ENCODE peak calls at places on chromosome 13, in eight cellular contexts. P is RWPE1; X is HepG2; Z is CD4-positive, CD25-positive, alpha-beta regulatory T cell; G is pancreas; O is neural progenitor cell; C is ovary; B is GM23338. W is an unnamed sample.

GRCh38 chr13:27203854-27204253 is 32.2 kb upstream of the USP12 start:
- DNase-seq in P (no peak), X (peak; percentile 14), Z (no peak), G (no peak), O (no peak), C (no peak), B (peak; percentile 24), W (no peak)

GRCh38 chr13:49370390-49370789 is 73.5 kb downstream of the CAB39L start:
- DNase-seq in P (no peak), X (no peak), Z (no peak), G (no peak), O (peak; percentile 28), C (no peak), B (no peak), W (no peak)

GRCh38 chr13:28854657-28855056 is 34.5 kb downstream of the MTUS2 start:
- DNase-seq in P (no peak), X (no peak), Z (no peak), G (no peak), O (peak; percentile 11), C (no peak), B (peak; percentile 45), W (no peak)

GRCh38 chr13:86051134-86052103 is 252.2 kb upstream of the SLITRK6 start:
- DNase-seq in P (peak; percentile 17), X (no peak), Z (no peak), G (no peak), O (no peak), C (no peak), B (peak; percentile 4), W (no peak)

GRCh38 chr13:92843549-92843948 is 383.1 kb upstream of the GPC6 start:
- DNase-seq in P (peak; percentile 15), X (no peak), Z (no peak), G (no peak), O (no peak), C (no peak), B (no peak), W (no peak)

GRCh38 chr13:48979892-48980291 is 4.2 kb downstream of the FNDC3A start:
- DNase-seq in P (no peak), X (no peak), Z (no peak), G (no peak), O (no peak), C (no peak), B (no peak), W (no peak)

GRCh38 chr13:95234242-95234641 is 67.0 kb downstream of the ABCC4 start:
- DNase-seq in P (no peak), X (no peak), Z (no peak), G (no peak), O (no peak), C (no peak), B (no peak), W (no peak)

GRCh38 chr13:53074119-53074518 is 45.5 kb downstream of the OLFM4 start:
- DNase-seq in P (no peak), X (no peak), Z (no peak), G (no peak), O (no peak), C (no peak), B (no peak), W (no peak)

GRCh38 chr13:113532156-113532806 is 41.8 kb upstream of the DCUN1D2 start:
- DNase-seq in P (peak; percentile 46), X (no peak), Z (no peak), G (no peak), O (no peak), C (peak; percentile 34), B (peak; percentile 73), W (no peak)

GRCh38 chr13:73223372-73223781 is 164.6 kb downstream of the KLF5 start:
- DNase-seq in P (no peak), X (no peak), Z (no peak), G (no peak), O (no peak), C (no peak), B (no peak), W (no peak)

GRCh38 chr13:39916330-39916729 is 260.9 kb downstream of the COG6 start:
- DNase-seq in P (no peak), X (no peak), Z (no peak), G (no peak), O (no peak), C (no peak), B (no peak), W (no peak)

GRCh38 chr13:39913339-39913738 is 257.9 kb downstream of the COG6 start:
- DNase-seq in P (no peak), X (no peak), Z (no peak), G (no peak), O (no peak), C (no peak), B (no peak), W (no peak)

GRCh38 chr13:39913928-39914327 is 258.5 kb downstream of the COG6 start:
- DNase-seq in P (no peak), X (no peak), Z (no peak), G (no peak), O (no peak), C (no peak), B (no peak), W (no peak)

GRCh38 chr13:39918837-39919236 is 263.4 kb downstream of the COG6 start:
- DNase-seq in P (no peak), X (no peak), Z (no peak), G (no peak), O (no peak), C (no peak), B (no peak), W (no peak)

GRCh38 chr13:39915418-39915817 is 260.0 kb downstream of the COG6 start:
- DNase-seq in P (no peak), X (no peak), Z (no peak), G (no peak), O (no peak), C (no peak), B (no peak), W (no peak)
- H3K27ac ChIP-seq in P (no peak overlapping the region), X (no peak overlapping the region), Z (no peak overlapping the region), G (no peak overlapping the region), O (no peak overlapping the region), C (no peak overlapping the region), B (no peak overlapping the region), W (no peak overlapping the region)

GRCh38 chr13:30148171-30148754 is 159.1 kb downstream of the KATNAL1 start:
- DNase-seq in P (no peak), X (no peak), Z (peak; percentile 78), G (no peak), O (no peak), C (no peak), B (no peak), W (no peak)
- H3K27ac ChIP-seq in P (no peak overlapping the region), X (no peak overlapping the region), Z (peak overlapping the region; percentile 77), G (no peak overlapping the region), O (no peak overlapping the region), C (no peak overlapping the region), B (no peak overlapping the region), W (no peak overlapping the region)

GRCh38 chr13:109208522-109208921 is 577.9 kb downstream of the IRS2 start:
- DNase-seq in P (no peak), X (no peak), Z (no peak), G (no peak), O (no peak), C (no peak), B (no peak), W (no peak)

GRCh38 chr13:109207618-109208017 is 578.2 kb downstream of the MYO16 start:
- DNase-seq in P (no peak), X (no peak), Z (no peak), G (no peak), O (no peak), C (no peak), B (no peak), W (no peak)

GRCh38 chr13:109211616-109212015 is 574.8 kb downstream of the IRS2 start:
- DNase-seq in P (peak; percentile 14), X (no peak), Z (no peak), G (no peak), O (peak; percentile 23), C (no peak), B (no peak), W (no peak)

GRCh38 chr13:109206616-109207015 is 577.2 kb downstream of the MYO16 start:
- DNase-seq in P (no peak), X (no peak), Z (no peak), G (no peak), O (no peak), C (no peak), B (no peak), W (no peak)

DNA sequence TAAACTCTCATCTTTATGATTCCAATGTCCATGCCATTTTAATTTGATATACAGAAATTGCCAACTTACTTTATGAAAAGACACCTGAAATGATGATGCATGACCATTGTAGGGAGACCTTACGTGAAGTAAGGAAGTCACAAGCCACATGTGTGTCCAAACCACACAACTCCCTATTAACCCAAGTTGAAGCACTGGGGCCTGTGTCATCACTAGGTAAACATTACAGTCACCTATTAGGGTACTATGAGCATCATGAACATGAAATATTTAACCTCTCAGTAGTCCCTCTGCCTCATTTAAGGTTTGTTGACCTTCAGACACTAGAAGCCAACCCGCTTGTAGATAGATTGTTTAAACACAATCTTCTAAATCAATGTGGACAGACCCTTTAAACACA is 576.9 kb downstream of the IRS2 start:
- DNase-seq in P (no peak), X (no peak), Z (no peak), G (no peak), O (no peak), C (no peak), B (no peak), W (no peak)
- H3K27ac ChIP-seq in P (no peak overlapping the region), X (no peak overlapping the region), Z (no peak overlapping the region), G (no peak overlapping the region), O (no peak overlapping the region), C (no peak overlapping the region), B (no peak overlapping the region), W (no peak overlapping the region)

GRCh38 chr13:110298566-110299321 is 8.2 kb downstream of the COL4A1 start:
- DNase-seq in P (no peak), X (no peak), Z (no peak), G (no peak), O (no peak), C (peak; percentile 69), B (peak; percentile 65), W (peak; percentile 84)
- H3K27ac ChIP-seq in P (no peak overlapping the region), X (no peak overlapping the region), Z (no peak overlapping the region), G (no peak overlapping the region), O (no peak overlapping the region), C (peak overlapping the region; percentile 77), B (peak overlapping the region; percentile 64), W (peak overlapping the region; percentile 73)

DNA sequence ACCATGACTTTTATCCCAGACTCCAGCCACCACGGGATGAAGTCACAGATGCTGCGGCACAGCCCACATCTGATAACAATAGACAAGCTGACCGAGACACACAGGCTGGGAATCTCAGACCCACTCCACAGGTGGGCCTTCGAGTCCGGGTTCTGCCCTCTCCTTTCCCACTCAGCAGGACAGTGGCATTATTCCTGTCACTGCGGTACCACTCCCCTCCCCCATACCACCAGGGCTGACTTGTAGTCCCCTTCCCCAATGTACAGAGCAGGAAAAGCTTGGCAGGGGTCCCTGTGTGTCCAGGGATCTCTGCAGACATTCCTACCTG is 179 bp upstream of the AMER2 start:
- DNase-seq in P (no peak), X (no peak), Z (no peak), G (no peak), O (peak; percentile 33), C (no peak), B (no peak), W (no peak)
- H3K27ac ChIP-seq in P (no peak overlapping the region), X (no peak overlapping the region), Z (no peak overlapping the region), G (no peak overlapping the region), O (no peak overlapping the region), C (no peak overlapping the region), B (no peak overlapping the region), W (no peak overlapping the region)

DNA sequence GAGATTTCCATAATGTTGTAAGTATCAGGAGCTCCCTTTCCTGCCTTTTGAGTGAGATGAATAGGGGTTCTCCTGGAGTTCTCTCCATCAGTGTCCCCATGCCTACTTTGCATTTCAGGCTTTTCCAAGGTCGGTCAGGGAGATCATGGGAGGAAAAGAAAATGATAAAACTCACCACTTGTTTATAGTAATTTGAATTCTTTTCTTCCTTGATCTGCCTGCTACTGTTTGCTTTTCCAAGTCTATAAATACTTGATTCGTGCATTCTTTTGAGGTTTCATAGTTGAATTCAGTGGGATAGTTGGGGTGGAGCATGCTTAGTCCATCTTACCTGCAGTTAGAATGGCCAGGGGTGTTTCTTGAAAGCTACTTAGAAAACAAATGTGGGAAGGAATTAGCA is 51.5 kb downstream of the PCCA start:
- DNase-seq in P (no peak), X (no peak), Z (no peak), G (no peak), O (no peak), C (no peak), B (no peak), W (no peak)
- H3K27ac ChIP-seq in P (no peak overlapping the region), X (no peak overlapping the region), Z (no peak overlapping the region), G (no peak overlapping the region), O (no peak overlapping the region), C (no peak overlapping the region), B (peak overlapping the region; percentile 34), W (no peak overlapping the region)

W was measured in right cardiac atrium.